ENCODE peak calls at places on chromosomes 13 and 19, in four cellular contexts. T is mesothelial cell of epicardium; E is stimulated activated CD8-positive, alpha-beta memory T cell treated with anti-CD3 and anti-CD28 coated beads, Interleukin-15, amount 100 ng/mL, for 4 hours; D is fibroblast of the aortic adventitia. O is an unnamed sample.

GRCh38 chr19:6730941-6731670 is 6.3 kb downstream of the GPR108 start:
- DNase-seq in E (no peak), D (no peak), T (no peak), O (no peak)

GRCh38 chr13:46894534-46894906 is 2.3 kb downstream of the HTR2A start:
- DNase-seq in D (no peak), T (no peak), E (no peak), O (peak)

GRCh38 chr13:45781553-45782326 is 69.8 kb downstream of the SIAH3 start:
- DNase-seq in E (no peak), D (peak), T (peak), O (peak)

GRCh38 chr19:4988770-4989251 is 19.9 kb downstream of the KDM4B start:
- DNase-seq in D (peak), T (no peak), E (no peak), O (peak)

GRCh38 chr13:31793246-31793645 is 53.9 kb downstream of the RXFP2 start:
- DNase-seq in D (peak), T (no peak), E (no peak), O (peak)

GRCh38 chr13:65855276-65855675 is 1374.9 kb downstream of the PCDH9 start:
- DNase-seq in D (peak), T (no peak), E (no peak), O (peak)

GRCh38 chr19:50677636-50678035 is 28.4 kb downstream of the C19orf81 start:
- DNase-seq in E (no peak), D (no peak), T (no peak), O (no peak)

GRCh38 chr19:2271516-2272103 is 10.4 kb downstream of the PEAK3 start:
- DNase-seq in E (no peak), T (no peak), D (peak), O (peak)

GRCh38 chr19:33298146-33298911 is 4.0 kb downstream of the CEBPA start:
- DNase-seq in D (no peak), E (no peak), T (peak), O (no peak)

GRCh38 chr19:45507864-45508680 is 793 bp downstream of the VASP start:
- DNase-seq in D (peak), E (peak), T (peak), O (no peak)

GRCh38 chr19:11279505-11280236 is 16.3 kb upstream of the TSPAN16 start:
- DNase-seq in D (peak), T (no peak), E (no peak), O (no peak)

GRCh38 chr13:34161829-34162544 is 344.0 kb downstream of the RFC3 start:
- DNase-seq in E (no peak), D (peak), T (no peak), O (peak)

GRCh38 chr13:88376762-88377388 is 705.7 kb downstream of the SLITRK5 start:
- DNase-seq in D (no peak), T (no peak), E (no peak), O (no peak)

GRCh38 chr13:61339054-61339621 is 76.5 kb downstream of the PCDH20 start:
- DNase-seq in D (no peak), T (no peak), E (no peak), O (no peak)

GRCh38 chr19:28234637-28235036 is 978.3 kb downstream of the UQCRFS1 start:
- DNase-seq in T (no peak), D (peak), E (no peak), O (no peak)

GRCh38 chr13:90686438-90686837 is 661.0 kb upstream of the MIR17HG start:
- DNase-seq in E (no peak), D (peak), T (no peak), O (peak)

GRCh38 chr13:80082396-80083096 is 258.4 kb downstream of the SPRY2 start:
- DNase-seq in T (no peak), D (peak), E (no peak), O (peak)

GRCh38 chr19:46374526-46375475 is 27.9 kb downstream of the PPP5C start:
- DNase-seq in T (no peak), D (no peak), E (no peak), O (no peak)

GRCh38 chr13:27172495-27172842 is 858 bp upstream of the USP12 start:
- DNase-seq in T (no peak), D (no peak), E (no peak), O (no peak)

GRCh38 chr19:17352608-17353280 is 15.4 kb downstream of the GTPBP3 start:
- DNase-seq in E (no peak), T (no peak), D (no peak), O (no peak)

GRCh38 chr19:48970139-48970766 is 5.1 kb downstream of the FTL start:
- DNase-seq in E (no peak), D (no peak), T (no peak), O (no peak)

GRCh38 chr13:71645467-71645866 is 221.5 kb downstream of the DACH1 start:
- DNase-seq in T (no peak), E (no peak), D (no peak), O (no peak)

GRCh38 chr13:76035711-76036110 is 399.6 kb downstream of the LMO7 start:
- DNase-seq in D (peak), T (no peak), E (no peak), O (peak)

GRCh38 chr13:59384154-59384553 is 779.6 kb downstream of the DIAPH3 start:
- DNase-seq in T (no peak), D (no peak), E (no peak), O (no peak)

GRCh38 chr13:95212962-95213850 is 88.0 kb downstream of the ABCC4 start:
- DNase-seq in T (no peak), E (no peak), D (no peak), O (no peak)

GRCh38 chr13:32737679-32738078 is 151.4 kb downstream of the PDS5B start:
- DNase-seq in E (no peak), T (no peak), D (peak), O (no peak)

GRCh38 chr13:51714663-51715168 is 89.2 kb downstream of the DHRS12 start:
- DNase-seq in E (no peak), D (peak), T (no peak), O (peak)

GRCh38 chr13:110239280-110240120 is 67.5 kb downstream of the COL4A1 start:
- DNase-seq in D (no peak), E (no peak), T (no peak), O (peak)

GRCh38 chr19:45173816-45174215 is 4.2 kb downstream of the TRAPPC6A start:
- DNase-seq in T (no peak), E (no peak), D (no peak), O (peak)

GRCh38 chr13:72113070-72113469 is 246.1 kb upstream of the DACH1 start:
- DNase-seq in D (no peak), E (no peak), T (no peak), O (no peak)

GRCh38 chr19:51338563-51339312 is 3.2 kb downstream of the VSIG10L start:
- DNase-seq in E (peak), D (peak), T (peak), O (peak)

GRCh38 chr13:29595380-29596063 is at the start of gene SLC7A1:
- DNase-seq in E (peak), D (peak), T (peak), O (peak)

GRCh38 chr13:39462456-39462855 is 140.5 kb downstream of the LHFPL6 start:
- DNase-seq in D (peak), T (no peak), E (no peak), O (no peak)

GRCh38 chr13:114115191-114115671 is 17.2 kb downstream of the RASA3 start:
- DNase-seq in D (peak), T (no peak), E (no peak), O (peak)

GRCh38 chr19:956747-957451 is 27.2 kb upstream of the WDR18 start:
- DNase-seq in E (no peak), T (no peak), D (no peak), O (no peak)

GRCh38 chr19:18669883-18670282 is 13.6 kb upstream of the CRTC1 start:
- DNase-seq in D (no peak), E (no peak), T (no peak), O (no peak)

GRCh38 chr13:59690857-59691500 is 472.7 kb downstream of the DIAPH3 start:
- DNase-seq in T (no peak), E (no peak), D (peak), O (peak)